ENCODE peak calls at places on chromosomes 7 and 10, in five cellular contexts. One of them, this sample, is unnamed.

GRCh38 chr10:36880898-36881297 is 244.5 kb upstream of the ANKRD30A start:
- DNase-seq in NCI-H1105: no peak
- DNase-seq in brain microvascular endothelial cell: peak
- DNase-seq in Panc1: no peak
- DNase-seq in posterior cingulate gyrus: no peak
- DNase-seq in this sample: peak

GRCh38 chr7:4951903-4952636 is 6.9 kb downstream of the MMD2 start:
- DNase-seq in Panc1: no peak
- DNase-seq in NCI-H1105: no peak
- DNase-seq in posterior cingulate gyrus: no peak
- DNase-seq in brain microvascular endothelial cell: peak
- DNase-seq in this sample: no peak

GRCh38 chr7:9822458-9823290 is 1151.0 kb upstream of the PHF14 start:
- DNase-seq in posterior cingulate gyrus: no peak
- DNase-seq in brain microvascular endothelial cell: no peak
- DNase-seq in Panc1: no peak
- DNase-seq in NCI-H1105: no peak
- DNase-seq in this sample: no peak

GRCh38 chr10:17113889-17114288 is 15.7 kb downstream of the CUBN start:
- DNase-seq in NCI-H1105: no peak
- DNase-seq in Panc1: no peak
- DNase-seq in posterior cingulate gyrus: peak
- DNase-seq in brain microvascular endothelial cell: no peak
- DNase-seq in this sample: no peak

GRCh38 chr7:51645298-51645697 is 328.7 kb upstream of the COBL start:
- DNase-seq in posterior cingulate gyrus: no peak
- DNase-seq in NCI-H1105: no peak
- DNase-seq in brain microvascular endothelial cell: no peak
- DNase-seq in Panc1: no peak
- DNase-seq in this sample: no peak

GRCh38 chr7:34048445-34048844 is 143.1 kb downstream of the BMPER start:
- DNase-seq in Panc1: no peak
- DNase-seq in brain microvascular endothelial cell: no peak
- DNase-seq in NCI-H1105: no peak
- DNase-seq in posterior cingulate gyrus: no peak
- DNase-seq in this sample: no peak

GRCh38 chr7:46786221-46786951 is 795.5 kb downstream of the TNS3 start:
- DNase-seq in brain microvascular endothelial cell: peak
- DNase-seq in posterior cingulate gyrus: no peak
- DNase-seq in Panc1: peak
- DNase-seq in NCI-H1105: no peak
- DNase-seq in this sample: no peak

GRCh38 chr7:98090116-98090515 is 16.5 kb upstream of the LMTK2 start:
- DNase-seq in NCI-H1105: no peak
- DNase-seq in brain microvascular endothelial cell: no peak
- DNase-seq in posterior cingulate gyrus: no peak
- DNase-seq in Panc1: no peak
- DNase-seq in this sample: no peak

GRCh38 chr7:158236400-158236799 is 351.2 kb downstream of the PTPRN2 start:
- DNase-seq in posterior cingulate gyrus: no peak
- DNase-seq in NCI-H1105: no peak
- DNase-seq in Panc1: no peak
- DNase-seq in brain microvascular endothelial cell: no peak
- DNase-seq in this sample: no peak

GRCh38 chr7:77791336-77791735 is 6.9 kb downstream of the TMEM60 start:
- DNase-seq in NCI-H1105: peak
- DNase-seq in Panc1: no peak
- DNase-seq in posterior cingulate gyrus: no peak
- DNase-seq in brain microvascular endothelial cell: no peak
- DNase-seq in this sample: no peak

GRCh38 chr10:118754132-118754555 is 626 bp downstream of the CACUL1 start:
- DNase-seq in posterior cingulate gyrus: peak
- DNase-seq in Panc1: no peak
- DNase-seq in NCI-H1105: peak
- DNase-seq in brain microvascular endothelial cell: peak
- DNase-seq in this sample: peak

GRCh38 chr7:128453836-128454804 is 1.6 kb upstream of the HILPDA start:
- DNase-seq in NCI-H1105: no peak
- DNase-seq in Panc1: no peak
- DNase-seq in brain microvascular endothelial cell: peak
- DNase-seq in posterior cingulate gyrus: peak
- DNase-seq in this sample: no peak

GRCh38 chr7:1607001-1607400 is 37.2 kb upstream of the PSMG3 start:
- DNase-seq in Panc1: no peak
- DNase-seq in posterior cingulate gyrus: no peak
- DNase-seq in NCI-H1105: no peak
- DNase-seq in brain microvascular endothelial cell: no peak
- DNase-seq in this sample: no peak

GRCh38 chr10:102599565-102600327 is 44.5 kb upstream of the TRIM8 start:
- DNase-seq in brain microvascular endothelial cell: no peak
- DNase-seq in posterior cingulate gyrus: no peak
- DNase-seq in NCI-H1105: no peak
- DNase-seq in Panc1: no peak
- DNase-seq in this sample: no peak

GRCh38 chr10:124041684-124042445 is 51.5 kb downstream of the CHST15 start:
- DNase-seq in NCI-H1105: no peak
- DNase-seq in brain microvascular endothelial cell: no peak
- DNase-seq in posterior cingulate gyrus: no peak
- DNase-seq in Panc1: no peak
- DNase-seq in this sample: no peak

GRCh38 chr7:98870071-98870651 is 347 bp upstream of the TMEM130 start:
- DNase-seq in Panc1: no peak
- DNase-seq in NCI-H1105: peak
- DNase-seq in posterior cingulate gyrus: peak
- DNase-seq in brain microvascular endothelial cell: no peak
- DNase-seq in this sample: no peak

GRCh38 chr7:7247658-7248057 is 65.3 kb downstream of the C1GALT1 start:
- DNase-seq in NCI-H1105: no peak
- DNase-seq in Panc1: no peak
- DNase-seq in posterior cingulate gyrus: no peak
- DNase-seq in brain microvascular endothelial cell: no peak
- DNase-seq in this sample: no peak

GRCh38 chr10:133394801-133395221 is 854 bp downstream of the MTG1 start:
- DNase-seq in Panc1: no peak
- DNase-seq in posterior cingulate gyrus: no peak
- DNase-seq in NCI-H1105: no peak
- DNase-seq in brain microvascular endothelial cell: no peak
- DNase-seq in this sample: no peak

GRCh38 chr7:101736077-101736476 is 81.3 kb upstream of the CUX1 start:
- DNase-seq in Panc1: no peak
- DNase-seq in posterior cingulate gyrus: no peak
- DNase-seq in NCI-H1105: no peak
- DNase-seq in brain microvascular endothelial cell: no peak
- DNase-seq in this sample: no peak

GRCh38 chr7:135714534-135715009 is 13.4 kb downstream of the SLC13A4 start:
- DNase-seq in Panc1: peak
- DNase-seq in posterior cingulate gyrus: no peak
- DNase-seq in brain microvascular endothelial cell: peak
- DNase-seq in NCI-H1105: no peak
- DNase-seq in this sample: peak

GRCh38 chr7:144720139-144720538 is 115.7 kb downstream of the TPK1 start:
- DNase-seq in Panc1: no peak
- DNase-seq in brain microvascular endothelial cell: peak
- DNase-seq in posterior cingulate gyrus: no peak
- DNase-seq in NCI-H1105: no peak
- DNase-seq in this sample: no peak

GRCh38 chr10:70596860-70597809 is 5.4 kb downstream of the PRF1 start:
- DNase-seq in brain microvascular endothelial cell: no peak
- DNase-seq in posterior cingulate gyrus: no peak
- DNase-seq in Panc1: no peak
- DNase-seq in NCI-H1105: peak
- DNase-seq in this sample: no peak

GRCh38 chr10:99346247-99346646 is 17.1 kb downstream of the CNNM1 start:
- DNase-seq in posterior cingulate gyrus: no peak
- DNase-seq in Panc1: no peak
- DNase-seq in brain microvascular endothelial cell: no peak
- DNase-seq in NCI-H1105: no peak
- DNase-seq in this sample: no peak

GRCh38 chr10:33398796-33399195 is 64.3 kb upstream of the NRP1 start:
- DNase-seq in Panc1: no peak
- DNase-seq in brain microvascular endothelial cell: no peak
- DNase-seq in posterior cingulate gyrus: no peak
- DNase-seq in NCI-H1105: no peak
- DNase-seq in this sample: no peak

GRCh38 chr7:35747611-35748010 is 52.7 kb upstream of the HERPUD2 start:
- DNase-seq in NCI-H1105: no peak
- DNase-seq in posterior cingulate gyrus: no peak
- DNase-seq in Panc1: no peak
- DNase-seq in brain microvascular endothelial cell: no peak
- DNase-seq in this sample: no peak

GRCh38 chr10:119005377-119006043 is 24.0 kb upstream of the NANOS1 start:
- DNase-seq in posterior cingulate gyrus: no peak
- DNase-seq in NCI-H1105: no peak
- DNase-seq in brain microvascular endothelial cell: peak
- DNase-seq in Panc1: no peak
- DNase-seq in this sample: no peak

GRCh38 chr10:132432176-132432540 is 35.2 kb downstream of the PWWP2B start:
- DNase-seq in posterior cingulate gyrus: no peak
- DNase-seq in brain microvascular endothelial cell: no peak
- DNase-seq in Panc1: no peak
- DNase-seq in NCI-H1105: no peak
- DNase-seq in this sample: no peak

GRCh38 chr7:32587431-32587948 is 92.2 kb downstream of the AVL9 start:
- DNase-seq in NCI-H1105: no peak
- DNase-seq in brain microvascular endothelial cell: peak
- DNase-seq in posterior cingulate gyrus: no peak
- DNase-seq in Panc1: peak
- DNase-seq in this sample: no peak

GRCh38 chr7:4824120-4824775 is 37.6 kb downstream of the PAPOLB start:
- DNase-seq in NCI-H1105: no peak
- DNase-seq in posterior cingulate gyrus: no peak
- DNase-seq in brain microvascular endothelial cell: no peak
- DNase-seq in Panc1: no peak
- DNase-seq in this sample: no peak

GRCh38 chr10:36803229-36803628 is 322.2 kb upstream of the ANKRD30A start:
- DNase-seq in NCI-H1105: no peak
- DNase-seq in brain microvascular endothelial cell: no peak
- DNase-seq in Panc1: no peak
- DNase-seq in posterior cingulate gyrus: no peak
- DNase-seq in this sample: no peak

GRCh38 chr10:101018600-101019439 is 12.1 kb downstream of the PDZD7 start:
- DNase-seq in NCI-H1105: no peak
- DNase-seq in brain microvascular endothelial cell: peak
- DNase-seq in posterior cingulate gyrus: peak
- DNase-seq in Panc1: no peak
- DNase-seq in this sample: peak

GRCh38 chr10:29160110-29160669 is 128.7 kb upstream of the LYZL1 start:
- DNase-seq in brain microvascular endothelial cell: peak
- DNase-seq in NCI-H1105: no peak
- DNase-seq in Panc1: no peak
- DNase-seq in posterior cingulate gyrus: no peak
- DNase-seq in this sample: peak